ENCODE peak calls at places on chromosomes 12 and 14, in ten cellular contexts. Q is HepG2, H is SK-N-SH, X is mammary epithelial cell, N is IMR-90, U is neuronal stem cell, G is PC-9, A is PC-3, F is GM23248, E is fibroblast of lung. Y is an unnamed sample.

GRCh38 chr12:57795354-57795753 is 12.8 kb downstream of the TSFM start:
- DNase-seq in Q (no peak), H (no peak), X (peak), N (peak), U (no peak), G (no peak), A (peak), F (peak), E (no peak), Y (no peak)

GRCh38 chr12:116592116-116592637 is 33.0 kb downstream of the MAP1LC3B2 start:
- DNase-seq in Q (no peak), H (no peak), X (no peak), N (no peak), U (no peak), G (peak), A (no peak), F (peak), E (no peak), Y (peak)

GRCh38 chr14:55752580-55753365 is 172.8 kb downstream of the KTN1 start:
- DNase-seq in Q (no peak), H (no peak), X (peak), N (peak), U (no peak), G (peak), A (peak), F (peak), E (peak), Y (peak)

GRCh38 chr12:105921055-105921454 is 217.7 kb downstream of the NUAK1 start:
- DNase-seq in Q (no peak), H (no peak), X (no peak), N (no peak), U (no peak), G (no peak), A (no peak), F (no peak), E (no peak), Y (no peak)

GRCh38 chr12:94754653-94755052 is 104.3 kb upstream of the TMCC3 start:
- DNase-seq in Q (no peak), H (no peak), X (no peak), N (no peak), U (no peak), G (no peak), A (peak), F (peak), E (peak), Y (no peak)

GRCh38 chr12:11822071-11822818 is 172.8 kb downstream of the ETV6 start:
- DNase-seq in Q (no peak), H (no peak), X (peak), N (peak), U (peak), G (no peak), A (no peak), F (peak), E (peak), Y (no peak)

GRCh38 chr14:22976620-22977433 is 5.5 kb downstream of the AJUBA start:
- DNase-seq in Q (peak), H (no peak), X (peak), N (peak), U (no peak), G (peak), A (peak), F (peak), E (peak), Y (peak)

GRCh38 chr12:128025856-128026255 is 241.1 kb upstream of the TMEM132C start:
- DNase-seq in Q (no peak), H (no peak), X (no peak), N (no peak), U (no peak), G (no peak), A (no peak), F (no peak), E (no peak), Y (peak)

GRCh38 chr14:34682787-34683321 is 31.5 kb downstream of the CFL2 start:
- DNase-seq in Q (no peak), H (no peak), X (no peak), N (no peak), U (no peak), G (no peak), A (no peak), F (no peak), E (peak), Y (no peak)

GRCh38 chr14:31886161-31886835 is 190.8 kb upstream of the ARHGAP5 start:
- DNase-seq in Q (no peak), H (no peak), X (no peak), N (no peak), U (no peak), G (no peak), A (no peak), F (no peak), E (peak), Y (no peak)

GRCh38 chr12:50394469-50395029 is 1.9 kb downstream of the FAM186A start:
- DNase-seq in Q (peak), H (no peak), X (no peak), N (no peak), U (no peak), G (peak), A (peak), F (peak), E (no peak), Y (no peak)

GRCh38 chr12:39105111-39105510 is 199.7 kb upstream of the CPNE8 start:
- DNase-seq in Q (no peak), H (no peak), X (no peak), N (no peak), U (no peak), G (no peak), A (no peak), F (peak), E (no peak), Y (no peak)

GRCh38 chr14:36522347-36522971 is 2.4 kb upstream of the NKX2-1 start:
- DNase-seq in Q (no peak), H (no peak), X (no peak), N (no peak), U (peak), G (no peak), A (no peak), F (no peak), E (no peak), Y (no peak)

GRCh38 chr12:47164730-47165439 is 85.1 kb upstream of the AMIGO2 start:
- DNase-seq in Q (no peak), H (no peak), X (no peak), N (peak), U (no peak), G (no peak), A (peak), F (peak), E (peak), Y (no peak)

GRCh38 chr12:102539651-102540553 is 59.5 kb upstream of the IGF1 start:
- DNase-seq in Q (peak), H (no peak), X (no peak), N (peak), U (peak), G (peak), A (no peak), F (peak), E (peak), Y (peak)

GRCh38 chr14:65961004-65961403 is 525.2 kb upstream of the CCDC196 start:
- DNase-seq in Q (no peak), H (peak), X (peak), N (peak), U (peak), G (peak), A (peak), F (peak), E (peak), Y (peak)

GRCh38 chr14:30417999-30418398 is 141.0 kb upstream of the G2E3 start:
- DNase-seq in Q (no peak), H (no peak), X (no peak), N (no peak), U (no peak), G (no peak), A (no peak), F (no peak), E (no peak), Y (no peak)

GRCh38 chr12:116320839-116321238 is 43.3 kb upstream of the MED13L start:
- DNase-seq in Q (no peak), H (no peak), X (peak), N (peak), U (no peak), G (peak), A (peak), F (peak), E (peak), Y (no peak)

GRCh38 chr12:100899301-100899700 is 104.7 kb downstream of the ANO4 start:
- DNase-seq in Q (no peak), H (no peak), X (no peak), N (no peak), U (no peak), G (no peak), A (no peak), F (peak), E (no peak), Y (no peak)

GRCh38 chr14:106210650-106211049 is 684.3 kb downstream of the TMEM121 start:
- DNase-seq in Q (no peak), H (no peak), X (no peak), N (no peak), U (no peak), G (no peak), A (no peak), F (no peak), E (no peak), Y (no peak)

GRCh38 chr12:91529829-91530228 is 347.2 kb upstream of the DCN start:
- DNase-seq in Q (no peak), H (no peak), X (peak), N (no peak), U (no peak), G (no peak), A (peak), F (peak), E (peak), Y (no peak)

GRCh38 chr12:117111386-117112267 is 12.4 kb upstream of the TESC start:
- DNase-seq in Q (no peak), H (no peak), X (no peak), N (no peak), U (no peak), G (no peak), A (no peak), F (no peak), E (no peak), Y (no peak)

GRCh38 chr12:78018146-78018910 is 187.6 kb downstream of the NAV3 start:
- DNase-seq in Q (peak), H (no peak), X (no peak), N (peak), U (peak), G (no peak), A (no peak), F (no peak), E (peak), Y (peak)

GRCh38 chr12:109387425-109388166 is 39.9 kb downstream of the MYO1H start:
- DNase-seq in Q (peak), H (peak), X (peak), N (peak), U (no peak), G (peak), A (peak), F (peak), E (peak), Y (peak)

GRCh38 chr12:89960607-89961394 is 252.2 kb upstream of the ATP2B1 start:
- DNase-seq in Q (no peak), H (no peak), X (peak), N (peak), U (no peak), G (no peak), A (peak), F (peak), E (peak), Y (peak)

GRCh38 chr12:57127101-57127709 is 1.1 kb upstream of the LRP1 start:
- DNase-seq in Q (peak), H (peak), X (peak), N (no peak), U (peak), G (peak), A (peak), F (peak), E (peak), Y (peak)

GRCh38 chr12:113246478-113247122 is 25.3 kb downstream of the TPCN1 start:
- DNase-seq in Q (peak), H (no peak), X (no peak), N (peak), U (no peak), G (peak), A (peak), F (no peak), E (no peak), Y (peak)

GRCh38 chr14:99261916-99262787 is 9.8 kb downstream of the BCL11B start:
- DNase-seq in Q (no peak), H (no peak), X (no peak), N (no peak), U (no peak), G (no peak), A (no peak), F (no peak), E (no peak), Y (no peak)

GRCh38 chr12:64890873-64891468 is 66.5 kb downstream of the TBC1D30 start:
- DNase-seq in Q (peak), H (peak), X (peak), N (peak), U (peak), G (no peak), A (peak), F (peak), E (peak), Y (peak)
- H3K4me2 ChIP-seq in Q (no peak), H (no peak), X (no peak), N (no peak), U (no peak), G (peak), A (peak), F (no peak), E (no peak), Y (peak)

GRCh38 chr12:52042706-52043385 is 8.4 kb upstream of the NR4A1 start:
- DNase-seq in Q (no peak), H (no peak), X (no peak), N (no peak), U (no peak), G (no peak), A (no peak), F (no peak), E (no peak), Y (no peak)

GRCh38 chr12:52046859-52047258 is 4.4 kb upstream of the NR4A1 start:
- DNase-seq in Q (no peak), H (no peak), X (no peak), N (no peak), U (no peak), G (no peak), A (no peak), F (no peak), E (no peak), Y (no peak)

GRCh38 chr12:52044284-52044983 is 6.8 kb upstream of the NR4A1 start:
- DNase-seq in Q (no peak), H (no peak), X (no peak), N (no peak), U (no peak), G (no peak), A (no peak), F (peak), E (peak), Y (no peak)

GRCh38 chr12:52043386-52044212 is 7.6 kb upstream of the NR4A1 start:
- DNase-seq in Q (peak), H (no peak), X (no peak), N (no peak), U (no peak), G (no peak), A (no peak), F (peak), E (no peak), Y (no peak)

DNA sequence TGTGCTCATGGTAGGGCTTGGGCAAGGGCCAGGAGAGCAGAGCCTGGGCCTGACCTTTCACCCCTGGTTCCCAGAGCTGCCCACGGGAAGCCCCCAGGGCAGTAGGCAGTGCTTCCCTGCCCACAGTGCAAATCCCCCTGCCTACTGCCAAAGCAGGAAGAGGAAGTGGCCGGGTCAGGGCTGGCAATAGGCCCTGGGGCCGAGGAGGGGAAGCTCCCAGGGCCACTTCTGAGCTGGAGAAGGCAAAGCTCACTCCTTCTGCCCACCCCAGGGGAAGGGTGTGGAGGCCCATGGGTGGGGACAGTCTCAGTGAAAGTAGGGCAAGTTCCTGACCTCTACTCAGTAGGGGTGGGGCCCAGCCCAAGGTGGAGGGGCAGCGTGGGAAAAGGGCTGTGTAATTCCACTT is 5.4 kb upstream of the NR4A1 start:
- DNase-seq in Q (no peak), H (no peak), X (no peak), N (no peak), U (no peak), G (peak), A (no peak), F (no peak), E (no peak), Y (no peak)
- H2AFZ ChIP-seq in Q (no peak), H (no peak), X (no peak), N (peak), U (no peak), G (no peak), A (no peak), F (no peak), E (no peak), Y (no peak)

DNA sequence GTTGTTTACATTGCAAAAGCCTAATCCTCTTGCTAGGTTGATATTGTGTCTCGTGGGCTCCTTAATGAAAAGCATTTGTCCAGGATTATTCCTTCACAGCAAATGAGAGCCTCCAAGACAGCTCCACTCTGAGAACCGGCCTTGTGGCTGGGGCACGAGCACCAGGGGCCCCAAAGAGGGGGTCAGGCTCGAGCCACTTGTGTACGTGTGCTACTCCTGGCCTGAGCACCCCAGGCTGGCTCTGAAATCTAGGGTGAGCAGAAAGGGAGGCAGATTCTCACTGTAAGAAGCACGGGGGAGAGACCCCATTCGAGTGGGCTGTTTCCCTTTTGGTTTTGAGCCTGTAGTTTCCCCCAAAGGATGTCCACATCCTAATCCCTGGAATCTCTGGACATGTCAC is 45.0 kb upstream of the FZD10 start:
- DNase-seq in Q (no peak), H (no peak), X (no peak), N (no peak), U (no peak), G (no peak), A (no peak), F (no peak), E (no peak), Y (no peak)
- H3K4me2 ChIP-seq in Q (no peak), H (no peak), X (no peak), N (no peak), U (no peak), G (no peak), A (no peak), F (no peak), E (no peak), Y (no peak)

GRCh38 chr12:118282767-118283166 is 89.9 kb downstream of the TAOK3 start:
- DNase-seq in Q (no peak), H (no peak), X (no peak), N (no peak), U (no peak), G (no peak), A (no peak), F (no peak), E (no peak), Y (no peak)
- H2AFZ ChIP-seq in Q (no peak), H (no peak), X (no peak), N (no peak), U (no peak), G (no peak), A (no peak), F (no peak), E (no peak), Y (no peak)

GRCh38 chr12:110686294-110686903 is 2.5 kb downstream of the HVCN1 start:
- DNase-seq in Q (no peak), H (no peak), X (no peak), N (no peak), U (no peak), G (no peak), A (no peak), F (no peak), E (no peak), Y (no peak)
- H3K4me2 ChIP-seq in Q (no peak), H (no peak), X (no peak), N (no peak), U (no peak), G (no peak), A (no peak), F (no peak), E (no peak), Y (no peak)

GRCh38 chr12:30197392-30198047 is 413.8 kb upstream of the TMTC1 start:
- DNase-seq in Q (no peak), H (no peak), X (peak), N (peak), U (no peak), G (no peak), A (peak), F (peak), E (peak), Y (no peak)

GRCh38 chr12:30202521-30203259 is 418.9 kb upstream of the TMTC1 start:
- DNase-seq in Q (no peak), H (no peak), X (no peak), N (no peak), U (no peak), G (no peak), A (no peak), F (no peak), E (no peak), Y (peak)

GRCh38 chr12:30201301-30202160 is 417.8 kb upstream of the TMTC1 start:
- DNase-seq in Q (no peak), H (peak), X (no peak), N (no peak), U (no peak), G (no peak), A (no peak), F (peak), E (peak), Y (no peak)

GRCh38 chr12:30203981-30204380 is 420.2 kb upstream of the TMTC1 start:
- DNase-seq in Q (no peak), H (no peak), X (no peak), N (no peak), U (no peak), G (no peak), A (no peak), F (no peak), E (no peak), Y (no peak)

GRCh38 chr12:30200864-30201263 is 417.1 kb upstream of the TMTC1 start:
- DNase-seq in Q (no peak), H (peak), X (no peak), N (no peak), U (no peak), G (no peak), A (no peak), F (peak), E (peak), Y (no peak)
- H2AFZ ChIP-seq in Q (no peak), H (no peak), X (no peak), N (no peak), U (peak), G (no peak), A (no peak), F (no peak), E (no peak), Y (no peak)

GRCh38 chr14:59362533-59362932 is 102.6 kb downstream of the GPR135 start:
- DNase-seq in Q (no peak), H (no peak), X (peak), N (peak), U (no peak), G (no peak), A (peak), F (peak), E (no peak), Y (no peak)

GRCh38 chr14:59363545-59364226 is 101.5 kb downstream of the GPR135 start:
- DNase-seq in Q (no peak), H (no peak), X (peak), N (peak), U (no peak), G (peak), A (peak), F (peak), E (no peak), Y (no peak)

GRCh38 chr14:59359451-59360124 is 105.6 kb downstream of the GPR135 start:
- DNase-seq in Q (no peak), H (no peak), X (no peak), N (no peak), U (no peak), G (no peak), A (peak), F (peak), E (no peak), Y (no peak)

GRCh38 chr14:59358774-59359173 is 106.4 kb downstream of the GPR135 start:
- DNase-seq in Q (no peak), H (no peak), X (no peak), N (no peak), U (no peak), G (no peak), A (peak), F (no peak), E (no peak), Y (no peak)

GRCh38 chr14:59360923-59361794 is 104.0 kb downstream of the GPR135 start:
- DNase-seq in Q (peak), H (peak), X (peak), N (peak), U (no peak), G (peak), A (peak), F (peak), E (peak), Y (peak)
- H3K4me2 ChIP-seq in Q (no peak), H (peak), X (peak), N (no peak), U (no peak), G (peak), A (peak), F (no peak), E (no peak), Y (no peak)

DNA sequence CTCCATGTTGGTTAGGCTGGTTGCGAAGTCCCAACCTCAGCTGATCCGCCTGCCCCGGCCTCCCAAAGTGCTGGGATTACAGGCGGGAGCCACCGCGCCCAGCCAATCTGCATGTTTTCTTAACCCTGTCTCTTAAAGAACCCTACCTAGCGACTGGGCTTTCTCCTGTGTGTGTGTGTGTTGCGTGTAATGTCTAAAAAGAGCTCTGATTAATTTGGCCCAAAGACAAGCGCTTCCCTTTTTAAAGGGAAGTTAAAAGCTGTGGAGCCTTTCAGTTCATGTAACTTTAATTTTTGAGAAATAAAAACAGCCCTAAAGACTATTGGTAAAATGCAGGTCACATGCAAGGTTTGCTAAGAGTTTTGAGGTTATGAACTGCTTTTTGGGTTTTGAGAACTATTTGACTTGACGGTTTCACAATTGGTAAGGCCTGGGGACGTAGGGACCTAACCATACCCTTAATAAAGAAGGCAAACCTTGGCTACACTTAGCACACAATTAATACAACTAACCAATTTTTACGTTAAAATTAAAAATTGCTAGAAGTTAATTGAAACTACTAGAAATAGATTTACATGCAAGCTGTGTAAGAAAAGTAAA is 103.2 kb downstream of the KCNMB4 start:
- DNase-seq in Q (no peak), H (no peak), X (no peak), N (no peak), U (no peak), G (no peak), A (no peak), F (no peak), E (no peak), Y (no peak)
- H2AFZ ChIP-seq in Q (no peak), H (no peak), X (no peak), N (no peak), U (no peak), G (peak), A (no peak), F (no peak), E (no peak), Y (no peak)